ENCODE peak calls at places on chromosome 12, in five cellular contexts. F, P, D, Y and E are unnamed samples.

GRCh38 chr12:123003257-123003656 is 22.8 kb downstream of the ARL6IP4 start:
- DNase-seq in F (no peak), P (no peak), D (no peak), Y (no peak), E (no peak)

GRCh38 chr12:94969424-94969823 is 34.1 kb downstream of the NDUFA12 start:
- DNase-seq in F (no peak), P (no peak), D (no peak), Y (no peak), E (no peak)

GRCh38 chr12:94841171-94841570 is 162.3 kb downstream of the NDUFA12 start:
- DNase-seq in F (no peak), P (peak; percentile 68), D (no peak), Y (no peak), E (no peak)

GRCh38 chr12:32069731-32070130 is 36.9 kb upstream of the BICD1 start:
- DNase-seq in F (no peak), P (no peak), D (no peak), Y (no peak), E (no peak)

GRCh38 chr12:22670762-22671161 is 45.8 kb downstream of the ETNK1 start:
- DNase-seq in F (no peak), P (peak; percentile 54), D (no peak), Y (no peak), E (no peak)

GRCh38 chr12:73677520-73678291 is 859.9 kb upstream of the ATXN7L3B start:
- DNase-seq in F (peak; percentile 25), P (no peak), D (no peak), Y (no peak), E (no peak)

GRCh38 chr12:63313139-63313538 is 162.1 kb upstream of the AVPR1A start:
- DNase-seq in F (no peak), P (no peak), D (no peak), Y (no peak), E (no peak)

GRCh38 chr12:110345176-110345651 is 58.3 kb downstream of the ANAPC7 start:
- DNase-seq in F (no peak), P (no peak), D (no peak), Y (no peak), E (peak; percentile 99)

GRCh38 chr12:132170637-132171292 is 26.5 kb downstream of the NOC4L start:
- DNase-seq in F (no peak), P (no peak), D (no peak), Y (no peak), E (no peak)

DNA sequence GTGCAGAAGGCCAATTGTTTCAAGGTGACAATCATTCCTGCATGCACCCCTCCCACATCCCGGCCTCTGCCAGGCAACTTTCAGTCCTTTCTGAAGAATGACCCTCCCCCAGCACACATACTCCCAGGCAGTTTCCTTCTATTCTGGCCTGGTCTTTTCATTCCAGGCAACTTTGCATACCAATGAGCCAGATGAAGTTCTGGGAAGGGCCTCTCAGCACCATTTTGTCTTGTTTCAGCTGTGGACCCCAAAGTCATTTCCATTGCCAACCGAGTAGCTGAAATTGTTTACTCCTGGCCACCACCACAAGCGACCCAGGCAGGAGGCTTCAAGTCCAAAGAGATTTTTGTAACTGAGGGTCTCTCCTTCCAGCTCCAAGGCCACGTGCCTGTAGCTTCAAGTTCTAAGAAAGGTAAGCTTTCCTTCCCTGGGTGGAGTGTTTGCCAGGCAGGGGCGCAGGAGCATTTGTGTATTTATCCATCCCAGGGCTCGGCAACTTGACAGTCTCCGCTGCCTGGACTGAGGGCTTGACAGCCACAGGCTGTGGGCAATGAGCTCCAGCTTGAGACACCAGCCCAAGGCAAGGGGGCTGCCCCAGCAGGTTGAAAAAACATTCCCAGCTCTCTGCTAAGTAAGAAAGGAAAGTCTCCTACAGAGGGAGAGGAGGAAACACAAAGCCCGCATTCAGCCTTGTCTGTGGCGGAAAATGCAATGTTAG is 16.4 kb downstream of the BCL2L14 start:
- DNase-seq in F (peak; percentile 76), P (no peak), D (no peak), Y (no peak), E (no peak)
- H3K4me2 ChIP-seq in F (peak overlapping the region; percentile 53), P (no peak overlapping the region), D (no peak overlapping the region), Y (no peak overlapping the region), E (no peak overlapping the region)

DNA sequence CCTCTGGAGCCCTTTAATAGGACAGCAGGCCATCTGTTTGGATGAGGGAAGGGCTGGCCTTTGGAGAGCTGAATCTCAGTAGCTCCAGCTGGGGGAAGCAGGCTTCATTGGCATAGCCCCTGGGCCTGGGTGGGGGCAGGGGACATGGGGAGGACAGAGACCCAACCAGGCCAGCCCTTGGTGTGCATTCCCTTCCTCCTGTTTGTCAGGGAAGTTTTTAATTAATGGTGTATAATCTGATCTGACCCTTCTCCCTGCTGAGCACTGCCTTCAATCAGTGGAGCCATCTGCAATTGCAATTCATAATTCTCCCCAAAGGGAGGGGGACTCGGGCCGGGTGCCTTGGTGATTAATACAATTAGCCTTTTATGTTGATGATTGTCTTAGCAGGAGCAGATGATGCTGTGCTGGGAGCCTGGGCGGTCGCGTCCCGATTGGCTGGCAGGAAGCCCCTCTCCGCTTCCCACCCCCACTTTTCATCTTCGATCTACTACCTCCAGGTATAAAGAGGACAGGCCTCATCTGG is 6.4 kb downstream of the AQP6 start:
- DNase-seq in F (no peak), P (no peak), D (peak; percentile 86), Y (no peak), E (no peak)
- H3K4me2 ChIP-seq in F (no peak overlapping the region), P (no peak overlapping the region), D (no peak overlapping the region), Y (no peak overlapping the region), E (no peak overlapping the region)

GRCh38 chr12:108640802-108641445 is 7.2 kb upstream of the SELPLG start:
- DNase-seq in F (no peak), P (no peak), D (peak; percentile 58), Y (no peak), E (no peak)

GRCh38 chr12:108642899-108643654 is 9.4 kb upstream of the SELPLG start:
- DNase-seq in F (no peak), P (no peak), D (no peak), Y (no peak), E (no peak)

GRCh38 chr12:108641446-108642268 is 8.0 kb upstream of the SELPLG start:
- DNase-seq in F (no peak), P (no peak), D (no peak), Y (no peak), E (no peak)

GRCh38 chr12:108643941-108644742 is 10.4 kb upstream of the SELPLG start:
- DNase-seq in F (no peak), P (peak; percentile 54), D (no peak), Y (peak; percentile 53), E (no peak)

DNA sequence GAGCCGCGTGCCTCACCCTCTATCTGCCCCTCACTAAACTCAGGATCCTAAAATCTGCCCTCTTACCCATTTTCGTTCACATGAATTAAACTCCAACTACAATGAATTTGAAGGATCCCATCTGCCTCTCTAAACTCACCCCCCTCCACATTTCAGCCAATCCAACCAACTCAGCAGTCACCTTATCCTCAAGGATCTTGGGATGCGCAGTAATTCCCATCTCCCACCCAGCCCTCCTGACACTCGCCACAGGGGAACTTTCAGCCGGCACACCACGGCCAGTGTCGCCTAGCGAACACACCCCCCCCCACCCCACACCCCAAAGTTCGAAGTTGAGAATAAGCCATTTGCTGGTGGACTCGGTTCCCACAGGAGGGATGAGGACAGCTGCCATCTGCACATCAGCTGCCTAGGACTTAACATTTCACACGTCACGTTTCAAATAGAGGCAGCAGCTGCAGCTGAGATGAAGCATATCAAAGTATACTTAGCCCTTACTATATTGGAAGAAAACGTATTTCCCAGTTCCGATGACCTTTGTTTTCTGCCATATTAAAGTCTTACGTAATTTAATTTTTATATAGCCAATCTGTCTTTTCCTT is 8.7 kb upstream of the SELPLG start:
- DNase-seq in F (no peak), P (no peak), D (no peak), Y (no peak), E (no peak)
- H3K4me2 ChIP-seq in F (no peak overlapping the region), P (no peak overlapping the region), D (no peak overlapping the region), Y (no peak overlapping the region), E (no peak overlapping the region)

GRCh38 chr12:52714887-52715281 is 11.6 kb upstream of the KRT77 start:
- DNase-seq in F (no peak), P (no peak), D (no peak), Y (no peak), E (no peak)
- H3K4me2 ChIP-seq in F (peak overlapping the region; percentile 83), P (no peak overlapping the region), D (no peak overlapping the region), Y (peak overlapping the region; percentile 91), E (no peak overlapping the region)